ENCODE peak calls at places on chromosomes 5 and 9, in eight cellular contexts. I, F, Q, R, X, Y, T and B are unnamed samples.

GRCh38 chr9:137757613-137758029 is 120.0 kb upstream of the CACNA1B start:
- DNase-seq in F (no peak), I (peak), Y (no peak), Q (no peak), X (no peak), R (no peak), T (no peak), B (no peak)

GRCh38 chr9:68502279-68502678 is 38.4 kb downstream of the TMEM252 start:
- DNase-seq in R (no peak), F (no peak), Y (no peak), T (no peak), I (no peak), X (no peak), Q (no peak), B (no peak)

GRCh38 chr9:86098793-86099694 is at the start of gene GOLM1:
- DNase-seq in F (peak), R (peak), Q (no peak), X (no peak), T (peak), Y (no peak), I (peak), B (peak)

GRCh38 chr5:137516251-137516797 is 17.2 kb upstream of the SPOCK1 start:
- DNase-seq in R (no peak), Y (no peak), I (no peak), T (no peak), Q (no peak), F (no peak), X (no peak), B (no peak)

GRCh38 chr9:737400-738120 is 103.9 kb upstream of the DMRT1 start:
- DNase-seq in Y (no peak), T (no peak), R (no peak), I (no peak), Q (no peak), X (no peak), F (no peak), B (no peak)

GRCh38 chr9:90898229-90898628 is 96.6 kb downstream of the SYK start:
- DNase-seq in X (no peak), I (no peak), Y (no peak), T (no peak), Q (no peak), R (no peak), F (no peak), B (no peak)

GRCh38 chr5:180795771-180796313 is 6.8 kb downstream of the MGAT1 start:
- DNase-seq in Y (no peak), I (no peak), R (no peak), T (no peak), Q (no peak), X (no peak), F (no peak), B (no peak)

GRCh38 chr9:94779693-94780290 is 53.3 kb downstream of the AOPEP start:
- DNase-seq in F (no peak), X (no peak), T (no peak), I (no peak), Y (no peak), R (no peak), Q (no peak), B (no peak)

GRCh38 chr9:94140791-94141790 is 56.8 kb downstream of the PTPDC1 start:
- DNase-seq in F (no peak), Y (no peak), X (no peak), R (peak), I (peak), T (peak), Q (no peak), B (no peak)

GRCh38 chr5:73312872-73313510 is 135.6 kb downstream of the FOXD1 start:
- DNase-seq in X (no peak), F (no peak), R (no peak), T (no peak), Q (no peak), Y (no peak), I (no peak), B (no peak)

GRCh38 chr5:149780043-149780737 is 50.1 kb downstream of the PPARGC1B start:
- DNase-seq in I (no peak), Y (no peak), F (no peak), R (no peak), Q (no peak), T (no peak), X (peak), B (no peak)

GRCh38 chr9:75109210-75109839 is 21.0 kb downstream of the OSTF1 start:
- DNase-seq in I (no peak), T (no peak), F (no peak), Q (no peak), R (no peak), Y (no peak), X (no peak), B (no peak)

GRCh38 chr5:95884021-95884333 is 61.5 kb upstream of the GLRX start:
- DNase-seq in T (no peak), F (no peak), X (no peak), R (no peak), Q (no peak), Y (no peak), I (no peak), B (peak)

GRCh38 chr9:124602632-124603031 is 95.4 kb upstream of the NR5A1 start:
- DNase-seq in R (no peak), Y (no peak), T (no peak), Q (no peak), I (no peak), X (no peak), F (no peak), B (no peak)

GRCh38 chr5:30918171-30918570 is 275.3 kb upstream of the CDH6 start:
- DNase-seq in Y (no peak), R (no peak), I (no peak), T (no peak), Q (no peak), F (no peak), X (no peak), B (no peak)

GRCh38 chr9:32344551-32345182 is 39.8 kb upstream of the ACO1 start:
- DNase-seq in Q (no peak), I (no peak), Y (no peak), X (no peak), F (no peak), T (no peak), R (no peak), B (no peak)

GRCh38 chr5:52922384-52922783 is 66.8 kb upstream of the ITGA2 start:
- DNase-seq in F (no peak), T (no peak), Y (no peak), R (peak), X (no peak), Q (no peak), I (peak), B (no peak)

GRCh38 chr5:10485897-10486296 is 44.2 kb downstream of the ROPN1L start:
- DNase-seq in Q (no peak), I (no peak), F (no peak), R (no peak), X (no peak), Y (no peak), T (no peak), B (no peak)

GRCh38 chr5:112847306-112847705 is 13.8 kb upstream of the SRP19 start:
- DNase-seq in T (no peak), Q (no peak), R (no peak), X (no peak), Y (no peak), I (no peak), F (no peak), B (no peak)

GRCh38 chr9:132792547-132792946 is 85.5 kb downstream of the AK8 start:
- DNase-seq in Q (no peak), F (no peak), R (no peak), Y (no peak), I (no peak), X (no peak), T (no peak), B (no peak)

DNA sequence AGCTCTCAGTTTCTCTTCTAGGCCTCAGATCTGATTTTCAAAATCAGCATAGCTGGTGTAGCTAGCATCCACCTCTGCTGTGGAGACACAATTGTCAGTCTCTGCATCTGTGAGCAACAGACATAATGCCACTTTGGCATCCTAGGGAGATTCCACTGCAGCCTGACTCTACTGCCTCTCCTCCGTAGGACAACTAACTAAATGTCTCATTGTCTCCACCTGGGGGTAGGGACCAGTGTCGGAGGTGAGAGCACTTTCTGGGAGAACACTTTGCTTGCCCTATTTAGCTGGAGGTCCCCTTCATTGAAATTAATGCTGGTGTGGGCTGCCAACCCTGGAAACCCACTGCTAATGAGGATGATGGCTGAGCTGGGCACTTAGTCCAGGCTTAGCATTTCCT is 1.4 kb downstream of the PPP3R2 start:
- DNase-seq in X (no peak), T (no peak), Q (no peak), I (no peak), Y (no peak), F (no peak), R (no peak), B (no peak)
- TF ChIP-seq POLR2A in X (no peak), T (no peak), Q (no peak), I (no peak), Y (no peak), F (no peak), R (no peak), B (no peak)

DNA sequence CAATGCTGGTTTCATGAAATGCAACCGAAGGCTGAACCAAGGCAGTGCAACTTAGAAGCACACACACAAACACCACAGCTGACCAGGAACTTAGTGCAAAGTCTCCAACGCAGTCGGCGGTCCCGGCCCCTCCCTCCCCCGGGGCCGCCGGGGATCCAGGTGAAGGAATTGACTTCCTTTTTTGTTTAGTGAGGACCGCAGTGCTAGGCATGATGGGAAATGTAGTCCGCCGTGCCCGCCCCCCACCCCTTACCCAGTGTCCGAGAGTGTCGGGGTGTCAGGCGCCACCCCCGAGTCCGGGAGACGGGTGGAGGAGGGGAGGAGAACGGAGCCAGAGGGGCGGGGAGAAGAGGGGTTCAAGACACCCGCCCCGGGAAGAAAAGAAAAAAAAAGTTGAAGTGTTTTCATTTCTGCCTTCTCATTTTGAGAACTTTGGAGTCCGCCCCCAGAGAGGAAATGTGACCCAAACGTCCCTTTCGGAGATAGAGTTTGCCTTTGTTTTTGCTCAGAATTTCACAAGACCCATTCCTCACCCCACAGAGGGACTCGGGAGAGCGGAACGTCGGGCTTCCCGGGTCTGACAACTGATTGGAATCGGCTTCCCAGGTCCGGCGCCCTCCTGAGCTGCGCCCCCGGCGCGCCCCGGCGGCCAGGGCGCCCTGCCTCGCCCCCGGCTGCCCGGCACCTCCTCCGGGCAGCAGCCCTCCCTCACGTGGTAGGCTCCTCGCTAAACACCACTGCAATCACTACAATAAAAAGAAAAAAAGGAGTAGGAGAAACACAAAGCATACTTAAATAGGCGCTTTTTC is 2.0 kb downstream of the IER5L start:
- DNase-seq in Q (peak), I (peak), X (peak), F (peak), Y (peak), T (peak), R (peak), B (peak)
- TF ChIP-seq POLR2A in Q (peak), I (peak), X (peak), F (peak), Y (peak), T (no peak), R (peak), B (peak)

GRCh38 chr5:435961-436640 is 6.9 kb upstream of the EXOC3 start:
- DNase-seq in Q (no peak), T (no peak), F (peak), R (no peak), Y (no peak), X (no peak), I (peak), B (no peak)
- TF ChIP-seq POLR2A in Q (no peak), T (no peak), F (no peak), R (no peak), Y (no peak), X (no peak), I (no peak), B (no peak)

GRCh38 chr5:72117281-72117680 is 10.0 kb downstream of the MAP1B start:
- DNase-seq in T (no peak), Y (no peak), Q (no peak), R (no peak), X (no peak), I (no peak), F (no peak), B (no peak)
- TF ChIP-seq POLR2A in T (no peak), Y (no peak), Q (no peak), R (no peak), X (no peak), I (no peak), F (no peak), B (no peak)

GRCh38 chr5:54325272-54325609 is 14.9 kb upstream of the ARL15 start:
- DNase-seq in R (no peak), Q (no peak), I (no peak), Y (no peak), F (no peak), X (no peak), T (no peak), B (no peak)
- TF ChIP-seq POLR2A in R (no peak), Q (no peak), I (no peak), Y (no peak), F (no peak), X (no peak), T (no peak), B (no peak)

DNA sequence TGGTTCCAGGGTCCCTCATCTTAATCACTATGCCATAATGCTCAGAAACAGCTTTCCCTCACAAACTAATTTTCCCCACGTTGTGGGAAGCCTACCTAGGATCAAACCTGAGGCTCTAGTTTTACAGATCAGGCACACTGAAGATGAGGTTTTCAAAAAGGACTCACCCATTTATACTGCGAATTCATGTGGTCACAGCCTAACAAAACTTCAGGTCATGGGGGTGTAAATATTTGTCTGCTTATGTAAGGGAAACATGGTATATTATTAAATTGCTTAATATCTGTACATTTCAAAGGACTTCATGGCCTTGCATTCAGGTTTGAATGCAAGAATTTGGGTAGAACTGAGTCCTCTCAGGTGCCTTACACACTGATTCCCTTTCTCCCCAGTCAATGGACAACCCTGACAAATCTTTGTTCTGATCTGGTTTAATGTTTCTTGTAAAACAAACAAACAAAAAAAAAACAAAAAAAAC is 12.1 kb downstream of the ZFAND5 start:
- DNase-seq in Q (no peak), T (no peak), F (no peak), R (no peak), I (no peak), X (no peak), Y (no peak), B (no peak)
- TF ChIP-seq POLR2A in Q (no peak), T (no peak), F (no peak), R (no peak), I (no peak), X (no peak), Y (no peak), B (no peak)

DNA sequence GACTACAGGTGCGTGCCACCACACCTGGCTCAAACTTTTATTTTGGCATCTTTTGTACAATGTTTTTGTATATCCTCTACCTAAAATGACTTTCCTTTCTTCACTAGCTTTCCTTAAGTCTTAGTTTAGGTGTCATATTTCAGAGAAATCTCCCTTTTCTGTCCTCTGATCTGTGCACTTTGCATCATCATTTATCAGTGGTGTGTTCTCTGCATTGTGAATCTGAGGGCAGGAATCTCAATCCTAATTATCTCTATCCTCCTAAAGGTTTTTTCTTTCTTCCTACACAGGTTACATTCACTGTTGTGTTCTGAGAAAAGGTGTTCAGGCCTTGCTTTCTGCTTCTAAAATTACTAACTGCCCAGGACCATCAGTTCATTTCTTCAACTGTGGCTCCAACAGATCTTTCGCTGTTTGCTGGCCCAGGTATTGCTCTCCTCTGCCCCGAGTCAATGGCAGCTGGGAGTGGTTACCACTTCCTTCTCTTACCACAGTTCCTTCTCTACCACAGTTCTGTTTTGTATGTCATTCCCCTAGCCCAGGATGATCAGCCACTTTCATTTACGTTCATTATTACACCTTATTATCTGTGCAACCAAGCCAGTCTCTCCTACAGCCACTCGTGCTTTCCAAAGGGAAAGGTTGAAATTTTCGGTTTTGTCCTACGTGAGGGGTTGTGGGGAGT is 14.0 kb downstream of the TGFBR1 start:
- DNase-seq in Q (no peak), X (no peak), F (no peak), I (no peak), T (no peak), R (no peak), Y (no peak), B (no peak)
- TF ChIP-seq POLR2A in Q (no peak), X (no peak), F (no peak), I (no peak), T (no peak), R (no peak), Y (no peak), B (no peak)